ENCODE peak calls at places on chromosomes 13 and 19, in four cellular contexts. S is WTC11, H is SK-N-SH, B is K562. A is an unnamed sample.

GRCh38 chr13:94417294-94417693 is 62.2 kb downstream of the DCT start:
- DNase-seq in B (no peak), H (no peak), S (no peak), A (no peak)

GRCh38 chr13:24066405-24067292 is 93.9 kb upstream of the SPATA13 start:
- DNase-seq in H (no peak), S (no peak), B (no peak), A (no peak)

GRCh38 chr19:47158879-47159509 is 28.4 kb downstream of the SAE1 start:
- DNase-seq in B (no peak), S (no peak), H (no peak), A (no peak)

GRCh38 chr13:73593199-73593765 is 534.5 kb downstream of the KLF5 start:
- DNase-seq in B (no peak), H (no peak), S (no peak), A (peak; percentile 5)

GRCh38 chr13:61358599-61358998 is 57.0 kb downstream of the PCDH20 start:
- DNase-seq in H (no peak), B (no peak), S (no peak), A (no peak)

GRCh38 chr13:94169783-94170513 is 309.5 kb downstream of the DCT start:
- DNase-seq in B (no peak), H (no peak), S (peak; percentile 15), A (no peak)

GRCh38 chr19:28296506-28296905 is 916.4 kb downstream of the UQCRFS1 start:
- DNase-seq in B (no peak), S (no peak), H (no peak), A (no peak)

GRCh38 chr19:31974941-31975340 is 370.5 kb upstream of the ZNF507 start:
- DNase-seq in H (no peak), B (no peak), S (no peak), A (no peak)

GRCh38 chr13:26984337-26984736 is 187.3 kb downstream of the USP12 start:
- DNase-seq in B (no peak), H (no peak), S (no peak), A (no peak)

GRCh38 chr13:102580552-102581169 is 16.1 kb upstream of the TPP2 start:
- DNase-seq in B (peak; percentile 46), S (no peak), H (peak; percentile 54), A (peak; percentile 55)

GRCh38 chr19:2345076-2345475 is 15.0 kb upstream of the TMPRSS9 start:
- DNase-seq in S (no peak), B (no peak), H (no peak), A (no peak)

GRCh38 chr13:28475916-28476725 is 18.8 kb downstream of the FLT1 start:
- DNase-seq in B (no peak), S (no peak), H (no peak), A (no peak)

GRCh38 chr19:55246462-55247451 is 12.1 kb downstream of the PPP6R1 start:
- DNase-seq in B (no peak), S (no peak), H (no peak), A (no peak)

GRCh38 chr13:113974304-113975281 is 717 bp upstream of the C13orf46 start:
- DNase-seq in H (no peak), B (no peak), S (peak; percentile 8), A (no peak)

DNA sequence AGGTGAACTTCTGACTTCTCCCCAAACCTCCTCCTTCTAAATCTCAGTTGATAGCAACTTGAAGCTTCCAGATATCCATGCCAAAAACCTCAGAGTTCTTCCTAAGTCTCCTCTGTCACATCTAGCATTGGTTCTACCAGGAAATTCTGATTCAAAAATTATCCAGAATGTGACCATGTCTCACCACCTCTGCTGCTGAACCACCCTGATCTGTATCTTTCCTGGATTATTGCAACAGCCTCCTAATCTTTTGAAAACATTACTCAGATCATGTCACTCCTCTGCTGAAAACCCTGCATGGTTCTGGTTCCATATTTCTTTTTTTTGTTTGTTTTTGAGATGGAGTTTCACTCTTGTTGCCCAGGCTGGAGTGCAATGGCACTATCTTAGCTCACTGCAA is 78.7 kb upstream of the TNFSF11 start:
- DNase-seq in S (no peak), B (no peak), H (no peak), A (no peak)
- TF ChIP-seq FOXJ3 in S (no peak), B (no peak), H (no peak), A (no peak)

GRCh38 chr13:42119091-42119490 is 70.6 kb downstream of the DGKH start:
- DNase-seq in S (no peak), B (no peak), H (no peak), A (no peak)
- TF ChIP-seq FOXJ3 in S (no peak), B (no peak), H (no peak), A (no peak)

DNA sequence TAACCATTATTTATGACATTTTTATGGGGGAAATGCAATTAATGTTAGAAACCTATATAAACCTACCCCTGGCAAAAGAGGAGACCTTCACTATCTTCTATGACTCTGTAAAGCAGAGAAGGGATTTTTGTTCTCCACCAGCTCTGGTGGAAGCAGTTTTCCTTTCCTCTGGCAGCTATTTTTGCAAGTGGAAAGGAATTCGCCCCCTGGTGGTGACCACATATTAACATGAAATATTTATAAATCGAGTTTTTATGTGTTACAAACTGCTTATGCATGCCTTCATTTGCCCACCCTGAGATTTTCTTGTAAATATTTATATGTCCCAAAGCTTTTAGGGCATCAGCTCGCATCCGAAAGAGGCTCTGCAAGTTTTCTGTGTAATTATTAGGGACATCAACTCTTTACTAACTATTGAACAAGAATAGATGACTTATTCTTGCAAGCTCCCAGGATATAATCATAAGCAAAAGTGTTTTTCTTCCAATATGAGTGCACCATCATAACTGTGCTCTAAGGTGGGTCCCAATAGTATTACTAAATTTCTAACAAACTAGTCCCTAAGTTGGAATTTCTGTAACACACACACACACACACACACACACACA is 62.4 kb downstream of the SERTM1 start:
- DNase-seq in S (peak; percentile 24), H (peak; percentile 37), B (peak; percentile 41), A (peak; percentile 35)
- TF ChIP-seq FOXJ3 in S (no peak), H (no peak), B (no peak), A (no peak)

DNA sequence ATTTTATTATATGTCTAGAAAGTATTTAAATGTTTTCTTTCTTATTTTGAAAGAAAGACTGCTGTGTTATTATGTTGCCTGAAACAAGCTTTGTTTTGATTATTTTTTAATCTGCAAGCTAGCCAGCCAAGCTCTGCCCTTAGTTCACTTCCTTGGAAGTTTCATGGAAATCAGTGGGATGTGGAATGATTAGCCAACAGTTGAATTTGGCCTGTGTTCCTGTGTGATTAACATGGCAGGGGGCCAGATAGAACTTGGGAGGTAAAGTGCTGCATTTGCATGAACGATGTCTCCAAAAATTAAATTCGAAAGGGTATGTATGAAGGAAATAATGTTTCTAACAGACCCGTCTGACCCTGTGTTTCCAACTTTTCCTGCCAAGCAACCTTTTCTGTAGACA is 32.2 kb downstream of the UFM1 start:
- DNase-seq in H (no peak), B (no peak), S (no peak), A (no peak)
- TF ChIP-seq FOXJ3 in H (no peak), B (no peak), S (no peak), A (no peak)

GRCh38 chr13:51814825-51815650 is 11.1 kb upstream of the DHRS12 start:
- DNase-seq in H (peak; percentile 79), S (peak; percentile 80), B (peak; percentile 49), A (peak; percentile 63)
- TF ChIP-seq FOXJ3 in H (no peak), S (no peak), B (no peak), A (no peak)

DNA sequence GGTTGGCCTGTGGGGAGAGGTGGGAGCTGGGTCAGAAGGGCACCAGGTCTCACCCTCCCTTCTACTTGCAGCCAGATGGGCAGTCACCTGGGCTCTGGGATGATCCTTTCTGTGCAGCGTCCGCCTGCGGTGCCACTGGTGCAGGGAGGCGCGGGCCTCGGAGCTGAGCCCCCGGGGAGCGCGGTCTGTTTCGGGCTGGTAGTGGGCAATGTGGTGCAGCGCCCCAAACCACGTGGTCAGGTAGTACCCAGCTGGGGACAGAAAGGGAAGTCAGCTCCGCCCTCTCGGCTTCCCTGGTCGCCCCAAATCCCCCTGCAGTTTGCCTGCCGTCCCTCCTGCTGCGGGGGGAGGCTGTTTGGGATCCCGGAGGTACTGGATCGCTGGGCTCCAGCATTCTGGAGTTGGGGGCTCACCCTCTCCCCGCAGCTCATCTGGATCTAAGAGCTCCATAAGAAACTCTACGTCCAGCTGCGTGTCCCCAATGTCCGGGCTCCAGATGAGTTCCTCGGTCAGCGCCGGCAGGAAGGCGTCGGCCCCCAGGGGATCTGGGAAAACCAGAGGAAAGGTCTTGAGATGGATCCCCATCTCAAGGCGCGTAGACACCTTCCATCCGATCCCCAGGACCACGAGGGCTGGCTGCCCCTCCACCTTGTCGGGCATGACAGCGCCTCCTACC is 8.8 kb downstream of the RINL start:
- DNase-seq in S (peak; percentile 39), H (peak; percentile 47), B (no peak), A (no peak)
- TF ChIP-seq FOXJ3 in S (no peak), H (no peak), B (no peak), A (no peak)

GRCh38 chr19:50046649-50047503 is 21.1 kb downstream of the ZNF473 start:
- DNase-seq in B (peak; percentile 50), H (peak; percentile 50), S (peak; percentile 80), A (peak; percentile 60)
- TF ChIP-seq FOXJ3 in B (no peak), H (no peak), S (no peak), A (no peak)

GRCh38 chr13:82905071-82905470 is 977.2 kb downstream of the SLITRK1 start:
- DNase-seq in B (no peak), H (no peak), S (no peak), A (no peak)
- TF ChIP-seq FOXJ3 in B (no peak), H (no peak), S (no peak), A (no peak)

DNA sequence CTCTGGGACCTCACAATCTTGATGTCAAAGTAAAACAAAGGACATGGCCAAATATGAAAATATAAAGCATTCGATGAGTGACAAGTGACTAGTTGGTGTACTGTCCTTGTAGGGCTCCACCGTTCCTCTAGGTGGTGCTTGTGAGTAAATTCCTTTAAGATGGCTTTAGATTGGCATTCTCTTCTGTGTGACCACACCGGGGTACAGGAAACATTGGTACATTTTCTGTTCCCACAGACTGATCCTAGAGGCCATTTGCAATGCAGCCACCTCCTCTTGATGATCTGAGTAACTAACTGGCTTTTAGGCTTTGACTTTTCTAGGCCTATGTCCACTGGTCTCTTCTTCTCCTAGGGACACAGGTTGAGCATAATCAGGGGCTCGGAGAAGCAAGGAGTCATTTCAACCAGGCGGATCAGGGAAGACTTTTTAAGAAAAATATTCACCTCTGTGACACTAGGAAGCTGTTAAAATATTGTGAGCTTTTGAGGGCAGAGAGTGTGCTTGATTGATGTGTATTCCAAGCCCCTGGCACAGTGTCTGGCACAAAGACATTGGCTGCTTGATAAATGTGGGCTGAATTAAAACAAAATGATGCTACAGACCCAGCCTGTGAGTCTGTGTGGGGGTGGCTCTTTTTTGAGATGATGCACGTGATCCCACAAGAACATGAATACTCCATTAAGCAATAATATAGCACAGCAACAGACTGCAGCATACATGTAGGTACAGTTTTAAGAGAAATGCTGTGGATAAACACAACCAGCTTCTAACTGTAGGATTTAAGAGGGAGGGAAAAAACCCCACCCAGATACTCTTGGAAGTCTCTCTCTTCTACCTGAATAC is 21.0 kb downstream of the EPSTI1 start:
- DNase-seq in S (peak; percentile 41), H (peak; percentile 70), B (peak; percentile 46), A (peak; percentile 53)
- TF ChIP-seq FOXJ3 in S (no peak), H (no peak), B (no peak), A (no peak)

GRCh38 chr13:99988469-99989375 is 7.1 kb downstream of the ZIC2 start:
- DNase-seq in B (no peak), H (peak; percentile 39), S (peak; percentile 63), A (no peak)

GRCh38 chr13:99990045-99990977 is 8.7 kb downstream of the ZIC2 start:
- DNase-seq in S (peak; percentile 66), B (no peak), H (peak; percentile 27), A (no peak)

GRCh38 chr13:99987180-99988047 is 5.8 kb downstream of the ZIC2 start:
- DNase-seq in H (peak; percentile 32), B (no peak), S (peak; percentile 44), A (no peak)

GRCh38 chr13:99991013-99991805 is 9.6 kb downstream of the ZIC2 start:
- DNase-seq in S (peak; percentile 46), B (no peak), H (peak; percentile 26), A (no peak)

GRCh38 chr13:99989376-99990044 is 7.9 kb downstream of the ZIC2 start:
- DNase-seq in H (peak; percentile 39), B (no peak), S (peak; percentile 51), A (no peak)
- TF ChIP-seq FOXJ3 in H (no peak), B (no peak), S (no peak), A (no peak)